ENCODE peak calls at places on chromosomes 7 and 10, in ten cellular contexts. One of them, this sample, is unnamed.

GRCh38 chr7:122269241-122269640 is 35.3 kb downstream of the FEZF1 start:
- DNase-seq in neural crest cell: no peak
- DNase-seq in fibroblast of the aortic adventitia: no peak
- DNase-seq in stomach: no peak
- DNase-seq in sigmoid colon: no peak
- DNase-seq in posterior cingulate gyrus: no peak
- DNase-seq in HFFc6: no peak
- DNase-seq in cardiac fibroblast: no peak
- DNase-seq in GM23338: peak
- DNase-seq in ureter: no peak
- DNase-seq in this sample: no peak

GRCh38 chr10:99375444-99375843 is 46.3 kb downstream of the CNNM1 start:
- DNase-seq in neural crest cell: no peak
- DNase-seq in fibroblast of the aortic adventitia: no peak
- DNase-seq in stomach: no peak
- DNase-seq in sigmoid colon: no peak
- DNase-seq in posterior cingulate gyrus: no peak
- DNase-seq in HFFc6: no peak
- DNase-seq in cardiac fibroblast: no peak
- DNase-seq in GM23338: no peak
- DNase-seq in ureter: no peak
- DNase-seq in this sample: no peak

GRCh38 chr7:8762803-8763202 is 329.4 kb downstream of the NXPH1 start:
- DNase-seq in neural crest cell: no peak
- DNase-seq in fibroblast of the aortic adventitia: no peak
- DNase-seq in stomach: no peak
- DNase-seq in sigmoid colon: no peak
- DNase-seq in posterior cingulate gyrus: no peak
- DNase-seq in HFFc6: no peak
- DNase-seq in cardiac fibroblast: no peak
- DNase-seq in GM23338: no peak
- DNase-seq in ureter: no peak
- DNase-seq in this sample: no peak

GRCh38 chr10:114902151-114902550 is 35.8 kb upstream of the TRUB1 start:
- DNase-seq in neural crest cell: no peak
- DNase-seq in fibroblast of the aortic adventitia: peak
- DNase-seq in stomach: no peak
- DNase-seq in sigmoid colon: no peak
- DNase-seq in posterior cingulate gyrus: no peak
- DNase-seq in HFFc6: peak
- DNase-seq in cardiac fibroblast: peak
- DNase-seq in GM23338: no peak
- DNase-seq in ureter: no peak
- DNase-seq in this sample: no peak

GRCh38 chr7:75559355-75559986 is 67.4 kb downstream of the SPDYE5 start:
- DNase-seq in neural crest cell: no peak
- DNase-seq in fibroblast of the aortic adventitia: no peak
- DNase-seq in stomach: no peak
- DNase-seq in sigmoid colon: no peak
- DNase-seq in posterior cingulate gyrus: no peak
- DNase-seq in HFFc6: no peak
- DNase-seq in cardiac fibroblast: no peak
- DNase-seq in GM23338: no peak
- DNase-seq in ureter: no peak
- DNase-seq in this sample: no peak

GRCh38 chr7:151244156-151244870 is 4.2 kb downstream of the SMARCD3 start:
- DNase-seq in neural crest cell: peak
- DNase-seq in fibroblast of the aortic adventitia: peak
- DNase-seq in stomach: peak
- DNase-seq in sigmoid colon: no peak
- DNase-seq in posterior cingulate gyrus: peak
- DNase-seq in HFFc6: peak
- DNase-seq in cardiac fibroblast: peak
- DNase-seq in GM23338: peak
- DNase-seq in ureter: no peak
- DNase-seq in this sample: no peak

GRCh38 chr10:12735843-12736462 is 265.6 kb downstream of the CCDC3 start:
- DNase-seq in neural crest cell: no peak
- DNase-seq in fibroblast of the aortic adventitia: no peak
- DNase-seq in stomach: no peak
- DNase-seq in sigmoid colon: no peak
- DNase-seq in posterior cingulate gyrus: no peak
- DNase-seq in HFFc6: no peak
- DNase-seq in cardiac fibroblast: no peak
- DNase-seq in GM23338: no peak
- DNase-seq in ureter: no peak
- DNase-seq in this sample: peak

GRCh38 chr10:109945473-109946177 is 22.3 kb upstream of the XPNPEP1 start:
- DNase-seq in neural crest cell: no peak
- DNase-seq in fibroblast of the aortic adventitia: no peak
- DNase-seq in stomach: no peak
- DNase-seq in sigmoid colon: no peak
- DNase-seq in posterior cingulate gyrus: no peak
- DNase-seq in HFFc6: no peak
- DNase-seq in cardiac fibroblast: no peak
- DNase-seq in GM23338: no peak
- DNase-seq in ureter: no peak
- DNase-seq in this sample: no peak

GRCh38 chr7:155598810-155599210 is 45.7 kb upstream of the RBM33 start:
- DNase-seq in neural crest cell: peak
- DNase-seq in fibroblast of the aortic adventitia: peak
- DNase-seq in stomach: peak
- DNase-seq in sigmoid colon: peak
- DNase-seq in posterior cingulate gyrus: peak
- DNase-seq in HFFc6: peak
- DNase-seq in cardiac fibroblast: peak
- DNase-seq in GM23338: peak
- DNase-seq in ureter: peak
- DNase-seq in this sample: peak

GRCh38 chr10:99435986-99436633 is 5.7 kb upstream of the GOT1 start:
- DNase-seq in neural crest cell: no peak
- DNase-seq in fibroblast of the aortic adventitia: peak
- DNase-seq in stomach: no peak
- DNase-seq in sigmoid colon: no peak
- DNase-seq in posterior cingulate gyrus: no peak
- DNase-seq in HFFc6: peak
- DNase-seq in cardiac fibroblast: peak
- DNase-seq in GM23338: peak
- DNase-seq in ureter: no peak
- DNase-seq in this sample: no peak

GRCh38 chr7:113824117-113824823 is 94.5 kb downstream of the PPP1R3A start:
- DNase-seq in neural crest cell: no peak
- DNase-seq in fibroblast of the aortic adventitia: no peak
- DNase-seq in stomach: no peak
- DNase-seq in sigmoid colon: no peak
- DNase-seq in posterior cingulate gyrus: no peak
- DNase-seq in HFFc6: no peak
- DNase-seq in cardiac fibroblast: no peak
- DNase-seq in GM23338: no peak
- DNase-seq in ureter: no peak
- DNase-seq in this sample: no peak

GRCh38 chr7:66748791-66749190 is 8.3 kb downstream of the RABGEF1 start:
- DNase-seq in neural crest cell: no peak
- DNase-seq in fibroblast of the aortic adventitia: peak
- DNase-seq in stomach: peak
- DNase-seq in sigmoid colon: no peak
- DNase-seq in posterior cingulate gyrus: no peak
- DNase-seq in HFFc6: no peak
- DNase-seq in cardiac fibroblast: peak
- DNase-seq in GM23338: no peak
- DNase-seq in ureter: no peak
- DNase-seq in this sample: peak

GRCh38 chr10:118264838-118265470 is 77.2 kb downstream of the FAM204A start:
- DNase-seq in neural crest cell: no peak
- DNase-seq in fibroblast of the aortic adventitia: no peak
- DNase-seq in stomach: no peak
- DNase-seq in sigmoid colon: no peak
- DNase-seq in posterior cingulate gyrus: no peak
- DNase-seq in HFFc6: no peak
- DNase-seq in cardiac fibroblast: no peak
- DNase-seq in GM23338: peak
- DNase-seq in ureter: no peak
- DNase-seq in this sample: no peak

GRCh38 chr10:68223535-68224165 is 8.3 kb downstream of the ATOH7 start:
- DNase-seq in neural crest cell: no peak
- DNase-seq in fibroblast of the aortic adventitia: no peak
- DNase-seq in stomach: no peak
- DNase-seq in sigmoid colon: no peak
- DNase-seq in posterior cingulate gyrus: no peak
- DNase-seq in HFFc6: no peak
- DNase-seq in cardiac fibroblast: no peak
- DNase-seq in GM23338: peak
- DNase-seq in ureter: no peak
- DNase-seq in this sample: no peak

GRCh38 chr10:27366769-27367168 is 126.2 kb upstream of the ACBD5 start:
- DNase-seq in neural crest cell: no peak
- DNase-seq in fibroblast of the aortic adventitia: no peak
- DNase-seq in stomach: no peak
- DNase-seq in sigmoid colon: no peak
- DNase-seq in posterior cingulate gyrus: no peak
- DNase-seq in HFFc6: no peak
- DNase-seq in cardiac fibroblast: no peak
- DNase-seq in GM23338: no peak
- DNase-seq in ureter: no peak
- DNase-seq in this sample: no peak

GRCh38 chr10:128098631-128099030 is 27.6 kb downstream of the MKI67 start:
- DNase-seq in neural crest cell: no peak
- DNase-seq in fibroblast of the aortic adventitia: no peak
- DNase-seq in stomach: no peak
- DNase-seq in sigmoid colon: no peak
- DNase-seq in posterior cingulate gyrus: no peak
- DNase-seq in HFFc6: no peak
- DNase-seq in cardiac fibroblast: no peak
- DNase-seq in GM23338: no peak
- DNase-seq in ureter: no peak
- DNase-seq in this sample: no peak

GRCh38 chr7:158587425-158588084 is at the start of gene PTPRN2:
- DNase-seq in neural crest cell: peak
- DNase-seq in fibroblast of the aortic adventitia: peak
- DNase-seq in stomach: peak
- DNase-seq in sigmoid colon: peak
- DNase-seq in posterior cingulate gyrus: peak
- DNase-seq in HFFc6: no peak
- DNase-seq in cardiac fibroblast: peak
- DNase-seq in GM23338: peak
- DNase-seq in ureter: peak
- DNase-seq in this sample: peak

GRCh38 chr7:130374507-130374906 is 5.8 kb upstream of the CPA1 start:
- DNase-seq in neural crest cell: no peak
- DNase-seq in fibroblast of the aortic adventitia: no peak
- DNase-seq in stomach: no peak
- DNase-seq in sigmoid colon: no peak
- DNase-seq in posterior cingulate gyrus: no peak
- DNase-seq in HFFc6: no peak
- DNase-seq in cardiac fibroblast: no peak
- DNase-seq in GM23338: no peak
- DNase-seq in ureter: no peak
- DNase-seq in this sample: no peak

GRCh38 chr10:59580257-59580863 is 129.3 kb downstream of the SLC16A9 start:
- DNase-seq in neural crest cell: no peak
- DNase-seq in fibroblast of the aortic adventitia: peak
- DNase-seq in stomach: no peak
- DNase-seq in sigmoid colon: no peak
- DNase-seq in posterior cingulate gyrus: no peak
- DNase-seq in HFFc6: peak
- DNase-seq in cardiac fibroblast: peak
- DNase-seq in GM23338: peak
- DNase-seq in ureter: no peak
- DNase-seq in this sample: no peak

GRCh38 chr7:92794386-92794785 is 42.0 kb downstream of the CDK6 start:
- DNase-seq in neural crest cell: no peak
- DNase-seq in fibroblast of the aortic adventitia: no peak
- DNase-seq in stomach: no peak
- DNase-seq in sigmoid colon: no peak
- DNase-seq in posterior cingulate gyrus: no peak
- DNase-seq in HFFc6: no peak
- DNase-seq in cardiac fibroblast: no peak
- DNase-seq in GM23338: no peak
- DNase-seq in ureter: no peak
- DNase-seq in this sample: no peak

GRCh38 chr7:137403282-137403681 is 59.7 kb upstream of the PTN start:
- DNase-seq in neural crest cell: no peak
- DNase-seq in fibroblast of the aortic adventitia: no peak
- DNase-seq in stomach: no peak
- DNase-seq in sigmoid colon: no peak
- DNase-seq in posterior cingulate gyrus: no peak
- DNase-seq in HFFc6: no peak
- DNase-seq in cardiac fibroblast: no peak
- DNase-seq in GM23338: peak
- DNase-seq in ureter: no peak
- DNase-seq in this sample: no peak

GRCh38 chr7:116271980-116272886 is 61.9 kb downstream of the TES start:
- DNase-seq in neural crest cell: no peak
- DNase-seq in fibroblast of the aortic adventitia: peak
- DNase-seq in stomach: no peak
- DNase-seq in sigmoid colon: peak
- DNase-seq in posterior cingulate gyrus: no peak
- DNase-seq in HFFc6: peak
- DNase-seq in cardiac fibroblast: peak
- DNase-seq in GM23338: no peak
- DNase-seq in ureter: peak
- DNase-seq in this sample: no peak

GRCh38 chr7:100435401-100436304 is 644 bp downstream of the PPP1R35 start:
- DNase-seq in neural crest cell: no peak
- DNase-seq in fibroblast of the aortic adventitia: no peak
- DNase-seq in stomach: peak
- DNase-seq in sigmoid colon: peak
- DNase-seq in posterior cingulate gyrus: no peak
- DNase-seq in HFFc6: no peak
- DNase-seq in cardiac fibroblast: peak
- DNase-seq in GM23338: peak
- DNase-seq in ureter: peak
- DNase-seq in this sample: peak